ENCODE peak calls at places on chromosomes 16 and 17, in nine cellular contexts. One of them, this sample, is unnamed.

GRCh38 chr16:75244225-75244792 is 7.1 kb downstream of the BCAR1 start:
- DNase-seq in breast epithelium: no peak
- DNase-seq in PC-3: peak; percentile 27
- DNase-seq in dorsolateral prefrontal cortex: no peak
- DNase-seq in CD8-positive, alpha-beta T cell: no peak
- DNase-seq in BJ: no peak
- DNase-seq in astrocyte of the spinal cord: peak; percentile 59
- DNase-seq in heart right ventricle: peak; percentile 52
- DNase-seq in AG04450: no peak
- DNase-seq in this sample: no peak

GRCh38 chr17:27980035-27980434 is 62.4 kb upstream of the NLK start:
- DNase-seq in breast epithelium: no peak
- DNase-seq in PC-3: peak; percentile 82
- DNase-seq in dorsolateral prefrontal cortex: no peak
- DNase-seq in CD8-positive, alpha-beta T cell: no peak
- DNase-seq in BJ: peak; percentile 13
- DNase-seq in astrocyte of the spinal cord: peak; percentile 59
- DNase-seq in heart right ventricle: no peak
- DNase-seq in AG04450: peak; percentile 7
- DNase-seq in this sample: peak; percentile 52

GRCh38 chr17:76202516-76202915 is 37.8 kb downstream of the RNF157 start:
- DNase-seq in breast epithelium: no peak
- DNase-seq in PC-3: no peak
- DNase-seq in dorsolateral prefrontal cortex: no peak
- DNase-seq in CD8-positive, alpha-beta T cell: no peak
- DNase-seq in BJ: no peak
- DNase-seq in astrocyte of the spinal cord: peak; percentile 59
- DNase-seq in heart right ventricle: no peak
- DNase-seq in AG04450: no peak
- DNase-seq in this sample: no peak

GRCh38 chr17:238071-238963 is 56.9 kb upstream of the DOC2B start:
- DNase-seq in breast epithelium: no peak
- DNase-seq in PC-3: no peak
- DNase-seq in dorsolateral prefrontal cortex: no peak
- DNase-seq in CD8-positive, alpha-beta T cell: no peak
- DNase-seq in BJ: no peak
- DNase-seq in astrocyte of the spinal cord: no peak
- DNase-seq in heart right ventricle: no peak
- DNase-seq in AG04450: no peak
- DNase-seq in this sample: no peak

GRCh38 chr16:31493506-31494125 is 10.7 kb downstream of the SLC5A2 start:
- DNase-seq in breast epithelium: no peak
- DNase-seq in PC-3: no peak
- DNase-seq in dorsolateral prefrontal cortex: no peak
- DNase-seq in CD8-positive, alpha-beta T cell: no peak
- DNase-seq in BJ: no peak
- DNase-seq in astrocyte of the spinal cord: no peak
- DNase-seq in heart right ventricle: no peak
- DNase-seq in AG04450: no peak
- DNase-seq in this sample: no peak

GRCh38 chr17:70067104-70067503 is 7.9 kb upstream of the KCNJ16 start:
- DNase-seq in breast epithelium: no peak
- DNase-seq in PC-3: no peak
- DNase-seq in dorsolateral prefrontal cortex: no peak
- DNase-seq in CD8-positive, alpha-beta T cell: no peak
- DNase-seq in BJ: no peak
- DNase-seq in astrocyte of the spinal cord: no peak
- DNase-seq in heart right ventricle: no peak
- DNase-seq in AG04450: no peak
- DNase-seq in this sample: no peak

GRCh38 chr17:7824021-7824924 is 9.7 kb upstream of the KDM6B start:
- DNase-seq in breast epithelium: no peak
- DNase-seq in PC-3: no peak
- DNase-seq in dorsolateral prefrontal cortex: peak; percentile 58
- DNase-seq in CD8-positive, alpha-beta T cell: no peak
- DNase-seq in BJ: no peak
- DNase-seq in astrocyte of the spinal cord: no peak
- DNase-seq in heart right ventricle: no peak
- DNase-seq in AG04450: no peak
- DNase-seq in this sample: no peak

GRCh38 chr16:70253291-70254094 is 1.8 kb upstream of the EXOSC6 start:
- DNase-seq in breast epithelium: no peak
- DNase-seq in PC-3: peak; percentile 53
- DNase-seq in dorsolateral prefrontal cortex: no peak
- DNase-seq in CD8-positive, alpha-beta T cell: no peak
- DNase-seq in BJ: no peak
- DNase-seq in astrocyte of the spinal cord: peak; percentile 41
- DNase-seq in heart right ventricle: no peak
- DNase-seq in AG04450: no peak
- DNase-seq in this sample: no peak

GRCh38 chr16:12667909-12668308 is 135.8 kb downstream of the CPPED1 start:
- DNase-seq in breast epithelium: no peak
- DNase-seq in PC-3: no peak
- DNase-seq in dorsolateral prefrontal cortex: no peak
- DNase-seq in CD8-positive, alpha-beta T cell: no peak
- DNase-seq in BJ: no peak
- DNase-seq in astrocyte of the spinal cord: no peak
- DNase-seq in heart right ventricle: no peak
- DNase-seq in AG04450: no peak
- DNase-seq in this sample: no peak

GRCh38 chr16:35598696-35599332 is 2139.4 kb downstream of the TP53TG3F start:
- DNase-seq in breast epithelium: no peak
- DNase-seq in PC-3: no peak
- DNase-seq in dorsolateral prefrontal cortex: no peak
- DNase-seq in CD8-positive, alpha-beta T cell: no peak
- DNase-seq in BJ: no peak
- DNase-seq in astrocyte of the spinal cord: no peak
- DNase-seq in heart right ventricle: no peak
- DNase-seq in AG04450: no peak
- DNase-seq in this sample: no peak

GRCh38 chr17:12180644-12181261 is 160.1 kb downstream of the MAP2K4 start:
- DNase-seq in breast epithelium: no peak
- DNase-seq in PC-3: peak; percentile 74
- DNase-seq in dorsolateral prefrontal cortex: peak; percentile 20
- DNase-seq in CD8-positive, alpha-beta T cell: no peak
- DNase-seq in BJ: no peak
- DNase-seq in astrocyte of the spinal cord: peak; percentile 63
- DNase-seq in heart right ventricle: no peak
- DNase-seq in AG04450: peak; percentile 53
- DNase-seq in this sample: no peak

GRCh38 chr17:45382982-45383381 is 49.7 kb downstream of the ARHGAP27 start:
- DNase-seq in breast epithelium: no peak
- DNase-seq in PC-3: no peak
- DNase-seq in dorsolateral prefrontal cortex: no peak
- DNase-seq in CD8-positive, alpha-beta T cell: no peak
- DNase-seq in BJ: no peak
- DNase-seq in astrocyte of the spinal cord: no peak
- DNase-seq in heart right ventricle: no peak
- DNase-seq in AG04450: no peak
- DNase-seq in this sample: no peak

GRCh38 chr16:70520612-70521297 is 2.6 kb downstream of the COG4 start:
- DNase-seq in breast epithelium: no peak
- DNase-seq in PC-3: peak; percentile 64
- DNase-seq in dorsolateral prefrontal cortex: no peak
- DNase-seq in CD8-positive, alpha-beta T cell: no peak
- DNase-seq in BJ: no peak
- DNase-seq in astrocyte of the spinal cord: peak; percentile 45
- DNase-seq in heart right ventricle: no peak
- DNase-seq in AG04450: no peak
- DNase-seq in this sample: no peak

GRCh38 chr17:41894791-41895331 is 23.9 kb downstream of the ACLY start:
- DNase-seq in breast epithelium: no peak
- DNase-seq in PC-3: peak; percentile 30
- DNase-seq in dorsolateral prefrontal cortex: no peak
- DNase-seq in CD8-positive, alpha-beta T cell: no peak
- DNase-seq in BJ: peak; percentile 82
- DNase-seq in astrocyte of the spinal cord: peak; percentile 88
- DNase-seq in heart right ventricle: no peak
- DNase-seq in AG04450: peak; percentile 67
- DNase-seq in this sample: peak; percentile 78

GRCh38 chr17:27293359-27293897 is 486 bp upstream of the WSB1 start:
- DNase-seq in breast epithelium: no peak
- DNase-seq in PC-3: no peak
- DNase-seq in dorsolateral prefrontal cortex: no peak
- DNase-seq in CD8-positive, alpha-beta T cell: no peak
- DNase-seq in BJ: no peak
- DNase-seq in astrocyte of the spinal cord: no peak
- DNase-seq in heart right ventricle: no peak
- DNase-seq in AG04450: no peak
- DNase-seq in this sample: no peak

GRCh38 chr16:70480127-70481105 is 26.0 kb downstream of the FCSK start:
- DNase-seq in breast epithelium: no peak
- DNase-seq in PC-3: no peak
- DNase-seq in dorsolateral prefrontal cortex: no peak
- DNase-seq in CD8-positive, alpha-beta T cell: no peak
- DNase-seq in BJ: no peak
- DNase-seq in astrocyte of the spinal cord: no peak
- DNase-seq in heart right ventricle: no peak
- DNase-seq in AG04450: no peak
- DNase-seq in this sample: no peak

GRCh38 chr16:57377080-57377841 is 5.0 kb downstream of the CX3CL1 start:
- DNase-seq in breast epithelium: peak; percentile 70
- DNase-seq in PC-3: peak; percentile 73
- DNase-seq in dorsolateral prefrontal cortex: no peak
- DNase-seq in CD8-positive, alpha-beta T cell: no peak
- DNase-seq in BJ: no peak
- DNase-seq in astrocyte of the spinal cord: no peak
- DNase-seq in heart right ventricle: no peak
- DNase-seq in AG04450: peak; percentile 79
- DNase-seq in this sample: no peak

GRCh38 chr17:17698869-17699351 is 17.7 kb downstream of the RAI1 start:
- DNase-seq in breast epithelium: no peak
- DNase-seq in PC-3: no peak
- DNase-seq in dorsolateral prefrontal cortex: no peak
- DNase-seq in CD8-positive, alpha-beta T cell: no peak
- DNase-seq in BJ: no peak
- DNase-seq in astrocyte of the spinal cord: no peak
- DNase-seq in heart right ventricle: no peak
- DNase-seq in AG04450: no peak
- DNase-seq in this sample: peak; percentile 55

GRCh38 chr16:76956801-76957200 is 234.2 kb upstream of the MON1B start:
- DNase-seq in breast epithelium: no peak
- DNase-seq in PC-3: no peak
- DNase-seq in dorsolateral prefrontal cortex: no peak
- DNase-seq in CD8-positive, alpha-beta T cell: no peak
- DNase-seq in BJ: no peak
- DNase-seq in astrocyte of the spinal cord: no peak
- DNase-seq in heart right ventricle: no peak
- DNase-seq in AG04450: no peak
- DNase-seq in this sample: no peak

GRCh38 chr17:34633760-34634159 is 54.4 kb downstream of the TMEM132E start:
- DNase-seq in breast epithelium: no peak
- DNase-seq in PC-3: no peak
- DNase-seq in dorsolateral prefrontal cortex: no peak
- DNase-seq in CD8-positive, alpha-beta T cell: no peak
- DNase-seq in BJ: no peak
- DNase-seq in astrocyte of the spinal cord: no peak
- DNase-seq in heart right ventricle: no peak
- DNase-seq in AG04450: no peak
- DNase-seq in this sample: no peak

GRCh38 chr17:42521666-42522262 is 14.3 kb upstream of the NAGLU start:
- DNase-seq in breast epithelium: no peak
- DNase-seq in PC-3: no peak
- DNase-seq in dorsolateral prefrontal cortex: no peak
- DNase-seq in CD8-positive, alpha-beta T cell: no peak
- DNase-seq in BJ: no peak
- DNase-seq in astrocyte of the spinal cord: no peak
- DNase-seq in heart right ventricle: no peak
- DNase-seq in AG04450: no peak
- DNase-seq in this sample: no peak

GRCh38 chr17:71885662-71886061 is 235.2 kb upstream of the SOX9 start:
- DNase-seq in breast epithelium: no peak
- DNase-seq in PC-3: no peak
- DNase-seq in dorsolateral prefrontal cortex: no peak
- DNase-seq in CD8-positive, alpha-beta T cell: no peak
- DNase-seq in BJ: no peak
- DNase-seq in astrocyte of the spinal cord: no peak
- DNase-seq in heart right ventricle: no peak
- DNase-seq in AG04450: no peak
- DNase-seq in this sample: no peak

GRCh38 chr16:85019659-85020245 is 7.8 kb upstream of the KIAA0513 start:
- DNase-seq in breast epithelium: no peak
- DNase-seq in PC-3: no peak
- DNase-seq in dorsolateral prefrontal cortex: no peak
- DNase-seq in CD8-positive, alpha-beta T cell: no peak
- DNase-seq in BJ: no peak
- DNase-seq in astrocyte of the spinal cord: no peak
- DNase-seq in heart right ventricle: peak; percentile 47
- DNase-seq in AG04450: no peak
- DNase-seq in this sample: no peak

GRCh38 chr17:64016248-64016784 is 4.1 kb downstream of the ICAM2 start:
- DNase-seq in breast epithelium: no peak
- DNase-seq in PC-3: no peak
- DNase-seq in dorsolateral prefrontal cortex: no peak
- DNase-seq in CD8-positive, alpha-beta T cell: no peak
- DNase-seq in BJ: no peak
- DNase-seq in astrocyte of the spinal cord: no peak
- DNase-seq in heart right ventricle: no peak
- DNase-seq in AG04450: no peak
- DNase-seq in this sample: no peak
- TF ChIP-seq CTCF in breast epithelium: no peak
- TF ChIP-seq CTCF in PC-3: peak; percentile 55
- TF ChIP-seq CTCF in dorsolateral prefrontal cortex: no peak
- TF ChIP-seq CTCF in CD8-positive, alpha-beta T cell: peak; percentile 6
- TF ChIP-seq CTCF in BJ: no peak
- TF ChIP-seq CTCF in astrocyte of the spinal cord: no peak
- TF ChIP-seq CTCF in heart right ventricle: no peak
- TF ChIP-seq CTCF in AG04450: peak; percentile 20
- TF ChIP-seq CTCF in this sample: peak; percentile 36

GRCh38 chr17:82848022-82848592 is 8.3 kb upstream of the ZNF750 start:
- DNase-seq in breast epithelium: peak; percentile 74
- DNase-seq in PC-3: no peak
- DNase-seq in dorsolateral prefrontal cortex: no peak
- DNase-seq in CD8-positive, alpha-beta T cell: peak; percentile 44
- DNase-seq in BJ: no peak
- DNase-seq in astrocyte of the spinal cord: peak; percentile 86
- DNase-seq in heart right ventricle: peak; percentile 50
- DNase-seq in AG04450: peak; percentile 47
- DNase-seq in this sample: no peak
- H3K4me3 ChIP-seq in breast epithelium: peak overlapping the region; percentile 22
- H3K4me3 ChIP-seq in PC-3: no peak overlapping the region
- H3K4me3 ChIP-seq in dorsolateral prefrontal cortex: no peak overlapping the region
- H3K4me3 ChIP-seq in CD8-positive, alpha-beta T cell: no peak overlapping the region
- H3K4me3 ChIP-seq in BJ: peak overlapping the region; percentile 6
- H3K4me3 ChIP-seq in astrocyte of the spinal cord: peak overlapping the region; percentile 29
- H3K4me3 ChIP-seq in heart right ventricle: peak overlapping the region; percentile 36
- H3K4me3 ChIP-seq in AG04450: peak overlapping the region; percentile 49
- H3K4me3 ChIP-seq in this sample: peak overlapping the region; percentile 46

GRCh38 chr16:2749476-2749875 is 3.0 kb upstream of the SRRM2 start:
- DNase-seq in breast epithelium: no peak
- DNase-seq in PC-3: no peak
- DNase-seq in dorsolateral prefrontal cortex: no peak
- DNase-seq in CD8-positive, alpha-beta T cell: no peak
- DNase-seq in BJ: no peak
- DNase-seq in astrocyte of the spinal cord: no peak
- DNase-seq in heart right ventricle: no peak
- DNase-seq in AG04450: no peak
- DNase-seq in this sample: no peak
- TF ChIP-seq CTCF in breast epithelium: no peak
- TF ChIP-seq CTCF in PC-3: no peak
- TF ChIP-seq CTCF in dorsolateral prefrontal cortex: no peak
- TF ChIP-seq CTCF in CD8-positive, alpha-beta T cell: no peak
- TF ChIP-seq CTCF in BJ: no peak
- TF ChIP-seq CTCF in astrocyte of the spinal cord: no peak
- TF ChIP-seq CTCF in heart right ventricle: no peak
- TF ChIP-seq CTCF in AG04450: no peak
- TF ChIP-seq CTCF in this sample: no peak

GRCh38 chr17:9162275-9162985 is 141.1 kb downstream of the NTN1 start:
- DNase-seq in breast epithelium: no peak
- DNase-seq in PC-3: no peak
- DNase-seq in dorsolateral prefrontal cortex: no peak
- DNase-seq in CD8-positive, alpha-beta T cell: no peak
- DNase-seq in BJ: no peak
- DNase-seq in astrocyte of the spinal cord: no peak
- DNase-seq in heart right ventricle: no peak
- DNase-seq in AG04450: no peak
- DNase-seq in this sample: no peak
- H3K4me3 ChIP-seq in breast epithelium: no peak overlapping the region
- H3K4me3 ChIP-seq in PC-3: no peak overlapping the region
- H3K4me3 ChIP-seq in dorsolateral prefrontal cortex: no peak overlapping the region
- H3K4me3 ChIP-seq in CD8-positive, alpha-beta T cell: no peak overlapping the region
- H3K4me3 ChIP-seq in BJ: no peak overlapping the region
- H3K4me3 ChIP-seq in astrocyte of the spinal cord: no peak overlapping the region
- H3K4me3 ChIP-seq in heart right ventricle: no peak overlapping the region
- H3K4me3 ChIP-seq in AG04450: no peak overlapping the region
- H3K4me3 ChIP-seq in this sample: no peak overlapping the region

This sample was measured in epithelial cell of proximal tubule.